ENCODE peak calls at places on chromosome 5, in nine cellular contexts. X is CD8-positive, alpha-beta T cell; C is neural progenitor cell; B is CD4-positive, alpha-beta T cell; I is GM23248; N is uterus; Z is substantia nigra; D is HCT116; J is GM12878. L is an unnamed sample.

GRCh38 chr5:136856648-136857047 is 491.3 kb upstream of the TRPC7 start:
- DNase-seq in X (no peak), C (no peak), B (no peak), I (no peak), N (no peak), Z (no peak), D (no peak), J (no peak), L (no peak)

GRCh38 chr5:135135530-135136201 is 101.6 kb upstream of the PITX1 start:
- DNase-seq in X (no peak), C (no peak), B (no peak), I (peak; percentile 89), N (no peak), Z (no peak), D (peak; percentile 36), J (no peak), L (no peak)

GRCh38 chr5:132388244-132389050 is 18.9 kb downstream of the SLC22A5 start:
- DNase-seq in X (no peak), C (no peak), B (no peak), I (peak; percentile 51), N (peak; percentile 60), Z (no peak), D (no peak), J (no peak), L (no peak)

GRCh38 chr5:139459451-139459934 is 3.0 kb downstream of the ECSCR start:
- DNase-seq in X (no peak), C (no peak), B (no peak), I (no peak), N (no peak), Z (no peak), D (no peak), J (peak; percentile 64), L (no peak)

GRCh38 chr5:128038641-128039040 is 44.9 kb upstream of the SLC12A2 start:
- DNase-seq in X (no peak), C (no peak), B (no peak), I (peak; percentile 41), N (no peak), Z (no peak), D (peak; percentile 77), J (no peak), L (no peak)

GRCh38 chr5:169128679-169129078 is 172.3 kb downstream of the SLIT3 start:
- DNase-seq in X (no peak), C (no peak), B (no peak), I (no peak), N (no peak), Z (no peak), D (no peak), J (no peak), L (no peak)

GRCh38 chr5:97171703-97172102 is 11.3 kb downstream of the RIOK2 start:
- DNase-seq in X (no peak), C (no peak), B (no peak), I (no peak), N (no peak), Z (no peak), D (no peak), J (no peak), L (no peak)

GRCh38 chr5:178642351-178642909 is 15.6 kb upstream of the CLK4 start:
- DNase-seq in X (no peak), C (no peak), B (no peak), I (peak; percentile 88), N (no peak), Z (no peak), D (no peak), J (no peak), L (no peak)

GRCh38 chr5:128305341-128305740 is 221.8 kb downstream of the SLC12A2 start:
- DNase-seq in X (no peak), C (no peak), B (no peak), I (no peak), N (no peak), Z (no peak), D (no peak), J (no peak), L (no peak)

GRCh38 chr5:111781200-111781599 is 24.2 kb upstream of the NREP start:
- DNase-seq in X (no peak), C (no peak), B (no peak), I (no peak), N (no peak), Z (peak; percentile 3), D (no peak), J (no peak), L (no peak)

GRCh38 chr5:179553875-179554274 is 3.5 kb downstream of the RUFY1 start:
- DNase-seq in X (peak; percentile 13), C (no peak), B (no peak), I (peak; percentile 81), N (no peak), Z (no peak), D (no peak), J (no peak), L (no peak)

GRCh38 chr5:10018670-10019069 is 231.0 kb downstream of the ATPSCKMT start:
- DNase-seq in X (no peak), C (no peak), B (no peak), I (peak; percentile 90), N (no peak), Z (no peak), D (no peak), J (no peak), L (no peak)

GRCh38 chr5:71482132-71482531 is 26.7 kb downstream of the BDP1 start:
- DNase-seq in X (no peak), C (no peak), B (no peak), I (peak; percentile 17), N (no peak), Z (no peak), D (no peak), J (no peak), L (no peak)

DNA sequence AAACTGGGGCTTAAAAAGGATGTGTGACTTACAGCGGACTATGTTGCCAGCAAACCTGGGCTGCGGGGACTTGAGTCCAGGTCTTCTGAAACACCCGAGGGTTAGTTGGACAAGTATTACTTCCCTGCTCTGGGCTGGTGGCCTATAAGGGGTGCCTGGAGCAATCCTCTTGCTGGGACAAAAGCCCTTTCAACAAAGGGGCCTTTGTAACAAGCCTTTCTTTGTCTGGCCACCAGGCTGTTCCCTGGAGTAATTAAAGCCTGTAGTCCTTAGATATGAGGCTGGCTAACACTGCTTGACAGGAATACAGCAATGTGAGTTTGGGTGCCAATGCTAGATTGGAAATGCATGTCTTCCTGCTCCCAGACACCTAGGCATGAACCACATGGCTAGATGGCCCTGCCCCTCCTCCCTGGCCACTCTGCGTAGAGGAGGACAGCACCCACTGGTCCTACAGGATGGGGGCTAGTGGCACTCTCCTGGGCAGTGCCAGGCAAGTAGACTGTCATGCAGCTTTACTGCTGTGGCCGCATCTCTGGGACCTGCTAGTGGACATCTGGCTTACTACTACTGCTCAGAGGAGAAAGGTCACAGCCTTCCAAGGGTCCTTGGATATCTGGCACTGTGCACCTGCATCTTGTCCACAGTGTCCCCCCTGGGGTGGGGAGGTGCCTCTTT is 343.1 kb downstream of the ZSWIM6 start:
- DNase-seq in X (no peak), C (peak; percentile 89), B (no peak), I (no peak), N (no peak), Z (peak; percentile 15), D (peak; percentile 12), J (no peak), L (no peak)
- H3K27ac ChIP-seq in X (no peak overlapping the region), C (no peak overlapping the region), B (no peak overlapping the region), I (no peak overlapping the region), N (no peak overlapping the region), Z (peak overlapping the region; percentile 77), D (no peak overlapping the region), J (no peak overlapping the region), L (no peak overlapping the region)

GRCh38 chr5:156879665-156880285 is 29.7 kb downstream of the PPP1R2B start:
- DNase-seq in X (no peak), C (no peak), B (no peak), I (no peak), N (no peak), Z (no peak), D (no peak), J (peak; percentile 39), L (no peak)

GRCh38 chr5:156888520-156888919 is 38.4 kb downstream of the PPP1R2B start:
- DNase-seq in X (no peak), C (no peak), B (no peak), I (no peak), N (no peak), Z (no peak), D (no peak), J (peak; percentile 50), L (no peak)

GRCh38 chr5:156883316-156883875 is 33.3 kb downstream of the PPP1R2B start:
- DNase-seq in X (no peak), C (no peak), B (no peak), I (no peak), N (no peak), Z (no peak), D (no peak), J (no peak), L (no peak)
- H3K27ac ChIP-seq in X (no peak overlapping the region), C (no peak overlapping the region), B (no peak overlapping the region), I (no peak overlapping the region), N (no peak overlapping the region), Z (no peak overlapping the region), D (no peak overlapping the region), J (no peak overlapping the region), L (no peak overlapping the region)

GRCh38 chr5:123754167-123754840 is 242.3 kb downstream of the CSNK1G3 start:
- DNase-seq in X (no peak), C (no peak), B (no peak), I (peak; percentile 64), N (no peak), Z (no peak), D (no peak), J (no peak), L (no peak)

GRCh38 chr5:123756325-123756664 is 244.3 kb downstream of the CSNK1G3 start:
- DNase-seq in X (no peak), C (no peak), B (no peak), I (no peak), N (no peak), Z (no peak), D (no peak), J (no peak), L (no peak)

GRCh38 chr5:123753349-123754166 is 241.6 kb downstream of the CSNK1G3 start:
- DNase-seq in X (no peak), C (no peak), B (no peak), I (no peak), N (no peak), Z (no peak), D (no peak), J (no peak), L (no peak)

GRCh38 chr5:123755587-123756324 is 243.8 kb downstream of the CSNK1G3 start:
- DNase-seq in X (no peak), C (no peak), B (no peak), I (peak; percentile 69), N (no peak), Z (no peak), D (no peak), J (no peak), L (no peak)

GRCh38 chr5:123754903-123755302 is 242.9 kb downstream of the CSNK1G3 start:
- DNase-seq in X (no peak), C (no peak), B (no peak), I (peak; percentile 54), N (no peak), Z (no peak), D (no peak), J (no peak), L (no peak)
- H3K27ac ChIP-seq in X (no peak overlapping the region), C (no peak overlapping the region), B (no peak overlapping the region), I (peak overlapping the region; percentile 54), N (no peak overlapping the region), Z (peak overlapping the region; percentile 63), D (no peak overlapping the region), J (no peak overlapping the region), L (no peak overlapping the region)

DNA sequence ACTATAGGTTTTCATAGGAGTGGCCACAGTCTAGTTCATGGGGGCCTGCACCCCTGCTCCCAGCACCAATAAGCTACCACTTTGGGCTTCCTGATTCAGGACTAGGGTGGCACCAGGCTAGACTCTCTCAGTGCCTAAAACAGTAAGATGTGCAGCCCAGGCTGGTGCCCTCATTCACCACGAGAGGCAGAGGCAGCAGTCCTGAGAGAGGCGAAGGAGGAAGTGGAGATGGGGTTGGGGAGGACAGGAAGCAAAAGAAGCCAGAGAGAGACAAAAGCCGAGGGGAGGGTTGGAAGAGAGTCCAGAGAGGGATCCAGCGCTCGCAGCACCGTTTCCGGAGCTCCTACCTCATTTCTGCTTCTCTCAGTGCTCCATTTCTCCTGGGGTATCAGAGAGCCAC is 180.9 kb downstream of the MED10 start:
- DNase-seq in X (no peak), C (no peak), B (no peak), I (no peak), N (no peak), Z (no peak), D (no peak), J (no peak), L (no peak)
- H3K27ac ChIP-seq in X (no peak overlapping the region), C (no peak overlapping the region), B (no peak overlapping the region), I (no peak overlapping the region), N (no peak overlapping the region), Z (no peak overlapping the region), D (no peak overlapping the region), J (no peak overlapping the region), L (no peak overlapping the region)

L was measured in CD8-positive, alpha-beta memory T cell.